ENCODE peak calls at places on chromosome 12, in seven cellular contexts. J is HCT116, L is K562, P is SK-N-SH, U is GM12878, E is H1, A is HepG2. D is an unnamed sample.

GRCh38 chr12:9106067-9106466 is 9.7 kb downstream of the A2M start:
- DNase-seq in J (no peak), L (no peak), P (no peak), U (no peak), E (no peak), A (no peak), D (no peak)

GRCh38 chr12:118107026-118107425 is 3.2 kb upstream of the VSIG10 start:
- DNase-seq in J (no peak), L (no peak), P (no peak), U (no peak), E (no peak), A (peak), D (peak)

GRCh38 chr12:54977155-54977554 is 7.4 kb downstream of the TESPA1 start:
- DNase-seq in J (no peak), L (no peak), P (no peak), U (no peak), E (no peak), A (no peak), D (no peak)

GRCh38 chr12:92020983-92021664 is 124.5 kb downstream of the BTG1 start:
- DNase-seq in J (no peak), L (no peak), P (no peak), U (no peak), E (no peak), A (no peak), D (no peak)

GRCh38 chr12:114918535-114919233 is 234.7 kb upstream of the TBX3 start:
- DNase-seq in J (no peak), L (no peak), P (no peak), U (no peak), E (no peak), A (peak), D (no peak)

GRCh38 chr12:9365296-9365695 is 157.1 kb upstream of the PZP start:
- DNase-seq in J (no peak), L (no peak), P (no peak), U (no peak), E (no peak), A (no peak), D (no peak)

GRCh38 chr12:84741727-84742126 is 170.9 kb downstream of the SLC6A15 start:
- DNase-seq in J (no peak), L (no peak), P (no peak), U (no peak), E (no peak), A (no peak), D (no peak)

GRCh38 chr12:31589896-31590729 is 823 bp downstream of the DENND5B start:
- DNase-seq in J (peak), L (peak), P (peak), U (no peak), E (peak), A (peak), D (peak)

GRCh38 chr12:46372131-46372851 is at the start of gene SLC38A2:
- DNase-seq in J (peak), L (peak), P (peak), U (no peak), E (no peak), A (peak), D (peak)

GRCh38 chr12:116461060-116461459 is 98.1 kb upstream of the MAP1LC3B2 start:
- DNase-seq in J (no peak), L (no peak), P (no peak), U (no peak), E (no peak), A (no peak), D (no peak)

GRCh38 chr12:117032593-117033381 is 66.4 kb downstream of the TESC start:
- DNase-seq in J (no peak), L (no peak), P (no peak), U (no peak), E (no peak), A (no peak), D (no peak)

GRCh38 chr12:10554971-10555481 is 49.3 kb downstream of the EIF2S3B start:
- DNase-seq in J (no peak), L (no peak), P (no peak), U (no peak), E (no peak), A (no peak), D (no peak)

GRCh38 chr12:10551375-10551774 is 45.7 kb downstream of the EIF2S3B start:
- DNase-seq in J (no peak), L (no peak), P (peak), U (no peak), E (no peak), A (no peak), D (no peak)

GRCh38 chr12:10557329-10557728 is 51.6 kb downstream of the EIF2S3B start:
- DNase-seq in J (no peak), L (no peak), P (no peak), U (no peak), E (no peak), A (no peak), D (no peak)

GRCh38 chr12:10553148-10553547 is 47.5 kb downstream of the EIF2S3B start:
- DNase-seq in J (no peak), L (no peak), P (no peak), U (no peak), E (no peak), A (no peak), D (no peak)

GRCh38 chr12:10554228-10554970 is 48.7 kb downstream of the EIF2S3B start:
- DNase-seq in J (no peak), L (no peak), P (no peak), U (no peak), E (no peak), A (no peak), D (no peak)
- TF ChIP-seq JUND in J (no peak), L (no peak), P (no peak), U (no peak), E (no peak), A (no peak), D (no peak)

DNA sequence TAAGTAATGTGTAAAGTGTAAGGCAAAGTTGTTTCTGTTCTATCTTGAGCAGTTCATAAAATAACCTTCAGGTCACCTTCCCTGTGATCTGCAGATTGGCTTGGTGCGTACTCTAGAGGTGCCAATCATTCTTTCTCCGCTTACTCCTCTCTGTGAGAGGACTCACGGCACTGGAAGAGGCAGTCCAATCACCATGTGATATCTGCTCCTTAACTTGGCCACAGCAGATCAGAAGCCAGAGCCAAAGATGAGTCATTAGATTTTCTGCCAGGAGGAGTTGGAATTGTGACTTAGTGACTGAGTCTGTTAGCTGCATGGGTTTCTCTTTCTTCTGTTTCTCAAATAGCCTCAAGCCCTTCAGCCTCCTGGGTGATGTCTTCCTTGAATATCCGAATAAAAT is 165.5 kb downstream of the SLC41A2 start:
- DNase-seq in J (peak), L (no peak), P (no peak), U (no peak), E (no peak), A (no peak), D (no peak)
- TF ChIP-seq JUND in J (peak), L (peak), P (peak), U (no peak), E (no peak), A (no peak), D (no peak)

GRCh38 chr12:94149781-94150482 is 1.6 kb downstream of the PLXNC1 start:
- DNase-seq in J (no peak), L (no peak), P (peak), U (no peak), E (peak), A (no peak), D (no peak)
- TF ChIP-seq JUND in J (no peak), L (no peak), P (no peak), U (no peak), E (no peak), A (no peak), D (no peak)

DNA sequence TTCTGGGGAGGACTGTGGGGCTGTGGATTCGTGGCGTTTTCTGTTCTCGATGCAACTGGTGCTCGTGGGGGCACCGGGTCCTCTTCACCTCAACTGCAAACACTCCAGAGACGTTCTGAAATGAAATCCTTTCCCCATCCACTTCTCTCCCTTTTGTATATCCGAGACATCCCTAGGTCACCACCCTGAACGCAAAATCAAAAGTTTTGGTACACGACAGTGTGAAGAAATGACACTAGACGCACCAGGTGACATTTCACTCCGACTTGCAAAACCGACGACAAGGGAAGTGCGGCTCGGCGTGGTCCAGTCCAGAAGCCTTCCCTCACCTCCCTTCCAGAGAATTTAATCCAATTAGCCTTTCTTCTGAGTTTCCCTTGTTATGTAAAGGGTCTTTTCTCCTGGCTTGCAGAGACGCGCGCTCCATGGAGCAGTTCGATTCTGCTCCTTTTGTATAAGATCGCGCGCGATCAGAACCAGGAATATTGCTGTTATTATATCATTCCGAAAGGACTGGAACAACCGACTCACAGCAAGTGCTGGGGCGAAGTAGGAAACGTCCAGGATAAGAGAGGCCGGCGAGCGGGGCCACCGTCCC is 2.5 kb downstream of the RFX4 start:
- DNase-seq in J (no peak), L (no peak), P (no peak), U (no peak), E (no peak), A (no peak), D (no peak)
- TF ChIP-seq JUND in J (no peak), L (no peak), P (no peak), U (no peak), E (no peak), A (no peak), D (no peak)

DNA sequence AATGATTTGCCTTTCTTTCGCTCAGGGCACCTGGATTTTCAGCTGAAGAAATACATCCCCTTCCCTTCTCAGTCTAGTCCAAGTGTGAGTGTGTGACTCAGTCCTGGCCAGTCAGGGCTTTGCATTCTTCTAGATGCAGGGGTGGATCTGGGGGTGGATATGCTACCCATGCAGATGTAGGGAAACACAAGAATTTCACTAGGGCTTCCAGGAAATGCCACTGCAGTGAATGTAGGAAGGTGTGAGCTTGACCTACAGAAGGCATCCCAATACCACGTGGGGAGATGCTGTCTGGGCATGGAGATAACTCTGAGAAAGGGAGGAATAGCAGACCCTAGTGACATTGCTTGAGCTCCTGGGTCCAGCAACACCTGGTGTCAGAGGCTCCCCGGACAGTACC is 404.2 kb downstream of the GLT1D1 start:
- DNase-seq in J (no peak), L (no peak), P (no peak), U (no peak), E (no peak), A (no peak), D (no peak)
- TF ChIP-seq JUND in J (no peak), L (no peak), P (no peak), U (no peak), E (no peak), A (no peak), D (no peak)

GRCh38 chr12:7966558-7966957 is 30.6 kb upstream of the SLC2A3 start:
- DNase-seq in J (no peak), L (no peak), P (no peak), U (no peak), E (no peak), A (no peak), D (no peak)
- TF ChIP-seq JUND in J (no peak), L (no peak), P (no peak), U (no peak), E (no peak), A (no peak), D (no peak)

D was measured in T47D.